ENCODE peak calls at places on chromosomes 4 and X, in six cellular contexts. S is hepatocyte; F is CD8-positive, alpha-beta T cell; T is tibial artery; G is tibial nerve; A is cardiac muscle cell. M is an unnamed sample. For H3K27me3, the result is how much of the 10 kb centered on the place peaks cover.

GRCh38 chrX:100368167-100368566 is 41.9 kb downstream of the PCDH19 start:
- DNase-seq in S (peak), F (no peak), T (no peak), G (no peak), A (peak), M (no peak)

GRCh38 chrX:104419211-104419610 is 146.8 kb upstream of the IL1RAPL2 start:
- DNase-seq in S (peak), F (no peak), T (no peak), G (no peak), A (no peak), M (peak)

GRCh38 chr4:58935336-58935735 is 1825.2 kb upstream of the IGFBP7 start:
- DNase-seq in S (no peak), F (no peak), T (no peak), G (no peak), A (no peak), M (no peak)

GRCh38 chrX:143664302-143664701 is 28.4 kb upstream of the SLITRK4 start:
- DNase-seq in S (peak), F (no peak), T (no peak), G (no peak), A (peak), M (no peak)

GRCh38 chrX:68832101-68832416 is 3.2 kb downstream of the EFNB1 start:
- DNase-seq in S (peak), F (peak), T (peak), G (no peak), A (peak), M (no peak)

GRCh38 chr4:35818520-35818919 is 425.8 kb downstream of the ARAP2 start:
- DNase-seq in S (no peak), F (no peak), T (no peak), G (no peak), A (no peak), M (no peak)

GRCh38 chr4:184721254-184721653 is 12.6 kb downstream of the CENPU start:
- DNase-seq in S (no peak), F (no peak), T (no peak), G (no peak), A (no peak), M (no peak)

GRCh38 chr4:158172558-158173258 is at the start of gene GASK1B:
- DNase-seq in S (peak), F (no peak), T (no peak), G (peak), A (peak), M (no peak)

GRCh38 chrX:119871245-119871598 is 311 bp downstream of the RNF113A start:
- DNase-seq in S (peak), F (no peak), T (no peak), G (no peak), A (no peak), M (no peak)

GRCh38 chrX:72705814-72706213 is 8.3 kb downstream of the PHKA1 start:
- DNase-seq in S (no peak), F (no peak), T (no peak), G (no peak), A (no peak), M (no peak)

GRCh38 chrX:20217279-20217678 is 49.4 kb downstream of the RPS6KA3 start:
- DNase-seq in S (peak), F (no peak), T (no peak), G (no peak), A (no peak), M (no peak)

GRCh38 chr4:8745036-8745827 is 126.4 kb downstream of the HMX1 start:
- DNase-seq in S (no peak), F (no peak), T (peak), G (no peak), A (no peak), M (no peak)

GRCh38 chr4:186487726-186488125 is 67.6 kb downstream of the MTNR1A start:
- DNase-seq in S (no peak), F (no peak), T (no peak), G (no peak), A (no peak), M (no peak)

GRCh38 chr4:186483656-186484055 is 71.7 kb downstream of the MTNR1A start:
- DNase-seq in S (no peak), F (no peak), T (no peak), G (no peak), A (no peak), M (no peak)

GRCh38 chr4:186481998-186482790 is 73.2 kb downstream of the MTNR1A start:
- DNase-seq in S (no peak), F (no peak), T (no peak), G (no peak), A (no peak), M (no peak)

GRCh38 chr4:186486172-186486571 is 69.2 kb downstream of the MTNR1A start:
- DNase-seq in S (no peak), F (no peak), T (no peak), G (no peak), A (peak), M (no peak)

DNA sequence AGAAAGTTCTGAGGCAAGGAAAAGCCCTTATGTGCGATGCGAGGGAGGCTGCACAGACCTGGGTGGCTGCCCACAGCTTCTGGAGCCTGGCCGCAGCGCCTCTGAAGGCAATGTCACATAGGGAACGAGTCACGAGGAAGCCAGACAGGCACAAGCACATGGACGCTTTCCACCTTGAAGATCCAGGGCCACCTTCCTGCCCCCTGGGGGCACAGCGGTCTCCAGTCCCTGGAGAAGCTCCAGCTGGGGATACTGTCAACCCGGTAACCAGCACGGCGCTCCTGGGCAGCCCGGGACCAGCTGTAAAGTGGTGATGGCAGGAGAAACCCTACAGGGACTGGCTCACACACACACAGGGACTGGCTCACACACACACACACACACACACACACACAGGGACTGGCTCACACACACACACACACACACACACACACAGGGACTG is 69.7 kb downstream of the MTNR1A start:
- DNase-seq in S (no peak), F (no peak), T (peak), G (no peak), A (peak), M (no peak)
- H3K4me3 ChIP-seq in S (no peak), F (no peak), T (peak), G (peak), A (no peak), M (no peak)

DNA sequence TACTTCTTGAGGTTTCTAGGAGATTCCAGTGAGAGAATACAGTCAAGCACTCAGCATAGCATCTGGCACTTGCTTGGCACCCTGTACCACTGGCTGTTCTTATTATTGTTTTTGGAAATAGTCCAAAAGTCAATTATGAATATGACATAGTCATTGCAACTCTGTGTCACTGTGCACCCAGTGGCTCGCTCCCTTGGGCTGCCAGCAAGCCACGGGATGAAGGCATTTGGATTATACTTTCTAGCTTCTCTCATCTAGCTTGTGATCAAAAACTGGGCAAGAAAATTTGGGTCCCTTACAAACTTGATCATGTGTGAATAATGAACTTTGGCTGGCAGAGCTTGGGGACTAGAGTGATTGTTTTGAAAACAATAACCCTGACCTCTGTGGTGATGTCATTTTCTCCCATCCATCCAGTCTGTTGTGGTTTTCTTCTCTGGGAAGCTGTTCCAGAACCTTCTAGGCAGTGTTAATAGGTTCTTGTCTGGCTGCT is 32.8 kb upstream of the LIMCH1 start:
- DNase-seq in S (no peak), F (no peak), T (peak), G (no peak), A (no peak), M (no peak)
- H3K27ac ChIP-seq in S (no peak), F (no peak), T (peak), G (no peak), A (no peak), M (peak)

DNA sequence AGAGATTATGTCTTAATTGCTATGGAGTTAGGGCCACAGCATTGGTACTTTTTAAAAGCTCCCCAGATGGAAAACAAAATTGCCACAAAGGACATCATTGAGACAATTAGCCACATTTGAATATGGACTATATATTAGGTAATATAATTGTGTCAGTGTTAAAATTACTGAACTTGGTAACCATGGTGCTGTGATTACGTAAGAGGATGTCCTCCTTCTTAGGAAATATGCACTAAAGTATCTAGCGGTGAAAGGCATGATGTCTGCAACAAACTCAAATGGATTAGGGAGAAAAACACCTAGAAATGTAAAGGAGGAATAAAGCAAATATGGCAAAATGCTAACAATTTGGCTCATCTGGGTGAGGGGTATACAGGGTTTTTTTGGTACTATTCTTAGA is 89.9 kb upstream of the PAK3 start:
- DNase-seq in S (no peak), F (no peak), T (no peak), G (no peak), A (no peak), M (no peak)
- H3K27me3 ChIP-seq in S (under half), F (under half), T (under half), G (under half), A (under half), M (under half)

GRCh38 chr4:94244087-94244828 is 36.6 kb downstream of the SMARCAD1 start:
- DNase-seq in S (no peak), F (no peak), T (no peak), G (no peak), A (no peak), M (no peak)
- H3K4me3 ChIP-seq in S (no peak), F (no peak), T (no peak), G (no peak), A (no peak), M (no peak)

GRCh38 chr4:15332377-15332776 is 95.5 kb upstream of the C1QTNF7 start:
- DNase-seq in S (no peak), F (no peak), T (no peak), G (no peak), A (no peak), M (no peak)

GRCh38 chr4:15331930-15332329 is 95.9 kb upstream of the C1QTNF7 start:
- DNase-seq in S (peak), F (no peak), T (no peak), G (no peak), A (no peak), M (no peak)

GRCh38 chr4:15322016-15322415 is 105.8 kb upstream of the C1QTNF7 start:
- DNase-seq in S (no peak), F (no peak), T (no peak), G (no peak), A (no peak), M (no peak)

GRCh38 chr4:15325987-15326386 is 101.8 kb upstream of the C1QTNF7 start:
- DNase-seq in S (no peak), F (no peak), T (no peak), G (no peak), A (no peak), M (no peak)

GRCh38 chr4:15327311-15328298 is 100.2 kb upstream of the C1QTNF7 start:
- DNase-seq in S (peak), F (no peak), T (no peak), G (peak), A (no peak), M (no peak)
- H3K27ac ChIP-seq in S (no peak), F (no peak), T (peak), G (peak), A (no peak), M (no peak)

M was measured in RWPE2.